ENCODE peak calls at places on chromosomes 11 and 22, in four cellular contexts. One of them, this sample, is unnamed.

GRCh38 chr11:116791813-116792143 is at the start of gene APOA5:
- DNase-seq in K562: no peak
- DNase-seq in HEK293T: no peak
- DNase-seq in HepG2: no peak
- DNase-seq in this sample: no peak

GRCh38 chr11:59545179-59546020 is 34.1 kb downstream of the OR4D9 start:
- DNase-seq in HEK293T: no peak
- DNase-seq in K562: peak; percentile 89
- DNase-seq in HepG2: no peak
- DNase-seq in this sample: no peak

GRCh38 chr22:43181321-43182076 is 5.4 kb downstream of the TTLL12 start:
- DNase-seq in K562: no peak
- DNase-seq in HEK293T: no peak
- DNase-seq in HepG2: no peak
- DNase-seq in this sample: no peak

GRCh38 chr11:54985731-54986130 is 276.2 kb upstream of the TRIM48 start:
- DNase-seq in HepG2: no peak
- DNase-seq in HEK293T: no peak
- DNase-seq in K562: no peak
- DNase-seq in this sample: no peak

GRCh38 chr11:111935331-111936044 is 1.7 kb upstream of the DIXDC1 start:
- DNase-seq in K562: no peak
- DNase-seq in HepG2: peak; percentile 94
- DNase-seq in HEK293T: no peak
- DNase-seq in this sample: no peak

GRCh38 chr22:22816766-22817410 is 70.7 kb upstream of the IGLL5 start:
- DNase-seq in K562: no peak
- DNase-seq in HepG2: no peak
- DNase-seq in HEK293T: no peak
- DNase-seq in this sample: no peak

GRCh38 chr22:44737414-44738346 is 14.7 kb upstream of the ARHGAP8 start:
- DNase-seq in K562: no peak
- DNase-seq in HepG2: no peak
- DNase-seq in HEK293T: no peak
- DNase-seq in this sample: no peak

GRCh38 chr11:10763766-10764165 is 12.7 kb downstream of the CTR9 start:
- DNase-seq in HepG2: no peak
- DNase-seq in K562: no peak
- DNase-seq in HEK293T: no peak
- DNase-seq in this sample: no peak

GRCh38 chr11:82927264-82927880 is 25.8 kb downstream of the DDIAS start:
- DNase-seq in HepG2: peak; percentile 43
- DNase-seq in HEK293T: peak; percentile 51
- DNase-seq in K562: peak; percentile 50
- DNase-seq in this sample: no peak

GRCh38 chr11:67267188-67268035 is 1.1 kb downstream of the GRK2 start:
- DNase-seq in K562: no peak
- DNase-seq in HepG2: peak; percentile 61
- DNase-seq in HEK293T: no peak
- DNase-seq in this sample: no peak

GRCh38 chr11:130882138-130882551 is 34.1 kb downstream of the SNX19 start:
- DNase-seq in HepG2: no peak
- DNase-seq in HEK293T: no peak
- DNase-seq in K562: no peak
- DNase-seq in this sample: no peak

GRCh38 chr11:26987205-26987604 is 6.7 kb upstream of the FIBIN start:
- DNase-seq in HepG2: no peak
- DNase-seq in K562: no peak
- DNase-seq in HEK293T: no peak
- DNase-seq in this sample: no peak

GRCh38 chr11:111913997-111914396 is 1.5 kb downstream of the HSPB2 start:
- DNase-seq in HepG2: peak; percentile 46
- DNase-seq in HEK293T: no peak
- DNase-seq in K562: no peak
- DNase-seq in this sample: no peak

GRCh38 chr22:22824340-22825212 is 63.0 kb upstream of the IGLL5 start:
- DNase-seq in HEK293T: no peak
- DNase-seq in HepG2: no peak
- DNase-seq in K562: no peak
- DNase-seq in this sample: no peak

GRCh38 chr11:130707217-130707616 is 209.1 kb downstream of the SNX19 start:
- DNase-seq in HEK293T: no peak
- DNase-seq in K562: no peak
- DNase-seq in HepG2: no peak
- DNase-seq in this sample: no peak

GRCh38 chr11:83222499-83222898 is 29.0 kb downstream of the ANKRD42 start:
- DNase-seq in HepG2: no peak
- DNase-seq in HEK293T: no peak
- DNase-seq in K562: no peak
- DNase-seq in this sample: no peak

GRCh38 chr11:124123587-124123986 is 8.3 kb downstream of the VWA5A start:
- DNase-seq in HEK293T: no peak
- DNase-seq in K562: peak; percentile 31
- DNase-seq in HepG2: no peak
- DNase-seq in this sample: peak; percentile 35

GRCh38 chr11:94725071-94725470 is 43.1 kb upstream of the AMOTL1 start:
- DNase-seq in HEK293T: no peak
- DNase-seq in K562: no peak
- DNase-seq in HepG2: no peak
- DNase-seq in this sample: no peak

GRCh38 chr11:28490763-28491382 is 382.7 kb downstream of the METTL15 start:
- DNase-seq in K562: no peak
- DNase-seq in HEK293T: no peak
- DNase-seq in HepG2: no peak
- DNase-seq in this sample: no peak

GRCh38 chr11:5291207-5291838 is 10.4 kb downstream of the OR51B4 start:
- DNase-seq in K562: peak; percentile 49
- DNase-seq in HEK293T: peak; percentile 18
- DNase-seq in HepG2: peak; percentile 7
- DNase-seq in this sample: no peak

GRCh38 chr11:131703311-131703710 is 332.9 kb downstream of the NTM start:
- DNase-seq in HEK293T: no peak
- DNase-seq in K562: no peak
- DNase-seq in HepG2: no peak
- DNase-seq in this sample: no peak

GRCh38 chr11:113894421-113894996 is 10.1 kb upstream of the HTR3B start:
- DNase-seq in HepG2: no peak
- DNase-seq in HEK293T: no peak
- DNase-seq in K562: no peak
- DNase-seq in this sample: no peak

GRCh38 chr22:43155789-43156188 is 4.4 kb downstream of the TSPO start:
- DNase-seq in HepG2: no peak
- DNase-seq in K562: no peak
- DNase-seq in HEK293T: no peak
- DNase-seq in this sample: no peak

GRCh38 chr22:25120093-25120561 is 79.5 kb upstream of the CRYBB3 start:
- DNase-seq in HEK293T: no peak
- DNase-seq in K562: no peak
- DNase-seq in HepG2: peak; percentile 92
- DNase-seq in this sample: no peak

GRCh38 chr11:62546937-62547625 is 475 bp upstream of the AHNAK start:
- DNase-seq in K562: no peak
- DNase-seq in HEK293T: no peak
- DNase-seq in HepG2: no peak
- DNase-seq in this sample: peak; percentile 32

GRCh38 chr22:22076937-22077703 is 94.5 kb upstream of the TOP3B start:
- DNase-seq in HepG2: no peak
- DNase-seq in HEK293T: no peak
- DNase-seq in K562: no peak
- DNase-seq in this sample: no peak

GRCh38 chr11:60981515-60981914 is 10.0 kb downstream of the CD6 start:
- DNase-seq in K562: no peak
- DNase-seq in HepG2: no peak
- DNase-seq in HEK293T: no peak
- DNase-seq in this sample: no peak

GRCh38 chr22:31451709-31452571 is 37.7 kb downstream of the EIF4ENIF1 start:
- DNase-seq in HEK293T: peak; percentile 62
- DNase-seq in K562: peak; percentile 18
- DNase-seq in HepG2: peak; percentile 57
- DNase-seq in this sample: no peak

DNA sequence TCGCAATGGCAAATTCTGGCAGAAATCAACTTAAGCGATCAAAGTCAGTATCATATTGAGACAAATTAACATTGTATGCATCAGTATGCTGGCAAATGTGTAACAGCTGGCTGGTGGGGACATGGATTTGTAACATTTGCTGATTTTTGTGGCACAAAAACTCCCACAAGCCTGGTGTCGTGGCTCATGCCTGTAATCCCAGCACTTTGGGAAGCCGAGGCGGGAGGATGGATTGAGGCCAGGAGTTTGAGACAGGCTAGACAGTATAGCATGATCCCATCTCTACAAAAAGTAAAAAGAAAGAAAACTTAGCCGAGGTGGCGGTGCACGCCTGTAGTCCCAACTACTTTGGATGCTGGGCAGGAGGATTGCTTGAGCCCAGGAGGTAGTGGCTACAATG is 17.6 kb upstream of the HDHD5 start:
- DNase-seq in K562: no peak
- DNase-seq in HepG2: no peak
- DNase-seq in HEK293T: no peak
- DNase-seq in this sample: no peak
- TF ChIP-seq ELF4 in K562: no peak
- TF ChIP-seq ELF4 in HepG2: no peak
- TF ChIP-seq ELF4 in HEK293T: no peak
- TF ChIP-seq ELF4 in this sample: no peak

DNA sequence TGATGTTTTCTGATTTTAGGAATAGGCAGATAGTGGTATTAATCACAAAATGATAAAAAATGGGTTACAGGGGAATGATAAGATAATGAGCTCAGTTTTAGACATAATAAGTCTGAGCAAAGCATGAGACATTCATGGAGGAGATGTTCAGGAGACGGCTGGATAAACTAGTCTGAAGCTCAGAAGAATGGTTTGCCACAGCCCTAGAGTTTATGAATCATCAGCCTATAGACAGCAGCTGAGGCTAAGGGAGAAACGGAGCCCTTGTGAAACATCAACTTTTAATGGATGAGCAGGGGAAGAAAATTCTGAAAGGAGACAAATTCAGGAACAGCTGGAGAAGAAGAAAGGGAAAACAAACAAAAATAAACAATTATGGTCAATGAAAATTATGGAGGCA is 87.2 kb downstream of the RELT start:
- DNase-seq in HEK293T: no peak
- DNase-seq in K562: no peak
- DNase-seq in HepG2: no peak
- DNase-seq in this sample: no peak
- TF ChIP-seq ELF4 in HEK293T: no peak
- TF ChIP-seq ELF4 in K562: no peak
- TF ChIP-seq ELF4 in HepG2: no peak
- TF ChIP-seq ELF4 in this sample: no peak

GRCh38 chr11:126387856-126388255 is 32.4 kb downstream of the ST3GAL4 start:
- DNase-seq in K562: no peak
- DNase-seq in HepG2: no peak
- DNase-seq in HEK293T: no peak
- DNase-seq in this sample: no peak
- TF ChIP-seq ELF4 in K562: no peak
- TF ChIP-seq ELF4 in HepG2: no peak
- TF ChIP-seq ELF4 in HEK293T: no peak
- TF ChIP-seq ELF4 in this sample: no peak

DNA sequence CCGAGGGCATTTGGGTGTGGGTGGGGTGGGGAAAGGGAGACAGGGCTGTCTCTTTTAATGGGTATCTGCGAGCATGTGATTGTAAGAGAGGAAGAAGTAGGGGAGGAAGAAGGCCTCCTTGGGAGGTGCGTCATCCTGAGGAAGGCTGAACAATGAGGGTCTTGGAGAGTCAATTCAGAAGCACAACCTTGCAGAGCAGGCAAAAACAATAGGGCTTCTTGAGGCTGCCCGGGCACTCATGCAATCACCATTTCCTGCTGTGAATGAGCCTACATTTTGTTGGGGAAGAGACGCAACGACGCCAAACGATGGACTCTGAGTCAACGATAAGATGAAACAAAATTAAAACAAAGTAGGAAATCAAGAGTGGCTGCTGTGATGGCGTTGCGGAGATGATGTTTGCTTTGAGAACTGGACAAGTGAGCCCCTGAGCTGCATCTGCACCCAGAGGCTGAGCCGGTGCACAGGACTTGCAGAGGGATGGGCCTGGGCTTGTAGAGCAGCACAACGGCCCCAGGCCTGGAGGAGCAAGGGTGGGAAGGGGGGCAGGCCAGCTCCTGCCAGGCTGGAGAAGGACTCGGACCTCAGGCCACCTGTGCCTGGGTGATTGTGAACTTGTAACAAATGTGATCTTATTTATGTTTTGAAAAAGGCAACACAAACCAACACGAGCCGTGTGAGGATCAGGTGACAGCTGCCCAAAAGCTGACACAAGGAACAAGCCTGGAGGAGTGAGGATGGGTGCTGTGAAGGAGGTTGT is 92.3 kb upstream of the B3GAT1 start:
- DNase-seq in K562: no peak
- DNase-seq in HepG2: no peak
- DNase-seq in HEK293T: no peak
- DNase-seq in this sample: no peak
- TF ChIP-seq ELF4 in K562: no peak
- TF ChIP-seq ELF4 in HepG2: no peak
- TF ChIP-seq ELF4 in HEK293T: no peak
- TF ChIP-seq ELF4 in this sample: no peak

GRCh38 chr11:74226907-74227306 is 55.8 kb downstream of the PPME1 start:
- DNase-seq in HEK293T: no peak
- DNase-seq in HepG2: no peak
- DNase-seq in K562: no peak
- DNase-seq in this sample: no peak

GRCh38 chr11:74237541-74237940 is 66.5 kb downstream of the PPME1 start:
- DNase-seq in HepG2: no peak
- DNase-seq in HEK293T: no peak
- DNase-seq in K562: no peak
- DNase-seq in this sample: no peak

GRCh38 chr11:74233683-74234082 is 62.6 kb downstream of the PPME1 start:
- DNase-seq in K562: no peak
- DNase-seq in HEK293T: no peak
- DNase-seq in HepG2: no peak
- DNase-seq in this sample: no peak

GRCh38 chr11:74235121-74235520 is 64.0 kb downstream of the PPME1 start:
- DNase-seq in HEK293T: no peak
- DNase-seq in K562: no peak
- DNase-seq in HepG2: no peak
- DNase-seq in this sample: no peak

GRCh38 chr11:74232316-74232950 is 61.3 kb downstream of the PPME1 start:
- DNase-seq in HepG2: no peak
- DNase-seq in HEK293T: no peak
- DNase-seq in K562: no peak
- DNase-seq in this sample: no peak
- TF ChIP-seq ELF4 in HepG2: no peak
- TF ChIP-seq ELF4 in HEK293T: no peak
- TF ChIP-seq ELF4 in K562: no peak
- TF ChIP-seq ELF4 in this sample: no peak

DNA sequence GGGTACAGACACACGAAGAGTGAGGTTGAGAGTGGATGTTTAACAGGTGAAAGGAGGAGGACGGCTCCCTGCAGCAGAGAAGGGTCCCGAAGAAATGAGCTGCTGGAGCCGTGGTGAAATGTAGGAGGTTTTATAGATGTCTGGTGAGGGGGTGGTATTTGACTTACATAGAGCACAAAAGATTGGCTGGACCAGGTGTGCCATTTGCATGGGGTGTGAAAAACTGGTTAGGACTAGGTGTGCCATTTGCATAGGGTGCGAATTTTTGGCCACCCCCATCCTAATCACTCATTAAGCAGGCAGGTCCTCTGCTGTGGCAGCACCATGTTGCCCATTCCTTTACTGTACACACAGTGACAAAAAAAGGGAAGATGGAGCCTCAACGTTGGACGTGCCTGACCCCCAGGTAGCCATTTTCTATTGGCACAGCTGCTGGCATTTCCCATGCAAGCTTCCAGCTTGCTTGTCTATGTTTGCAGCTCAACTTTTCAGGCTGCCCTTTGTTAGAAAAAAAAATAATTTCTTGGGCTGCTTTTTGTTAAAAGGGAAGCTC is 581.7 kb upstream of the B3GAT1 start:
- DNase-seq in HEK293T: no peak
- DNase-seq in K562: no peak
- DNase-seq in HepG2: no peak
- DNase-seq in this sample: no peak
- TF ChIP-seq ELF4 in HEK293T: no peak
- TF ChIP-seq ELF4 in K562: no peak
- TF ChIP-seq ELF4 in HepG2: no peak
- TF ChIP-seq ELF4 in this sample: no peak